ENCODE peak calls at places on chromosomes 12 and 14, in six cellular contexts. K, A, F, V, N and M are unnamed samples.

GRCh38 chr14:96039633-96040311 is 610 bp downstream of the C14orf132 start:
- DNase-seq in K (no peak), A (peak), F (no peak), V (peak), N (no peak), M (no peak)

GRCh38 chr14:74302160-74302628 is 540 bp downstream of the ABCD4 start:
- DNase-seq in K (no peak), A (peak), F (no peak), V (peak), N (no peak), M (peak)

GRCh38 chr12:115412821-115413220 is 728.8 kb upstream of the TBX3 start:
- DNase-seq in K (no peak), A (no peak), F (no peak), V (peak), N (no peak), M (no peak)

GRCh38 chr14:55942826-55943225 is 175.4 kb upstream of the PELI2 start:
- DNase-seq in K (no peak), A (no peak), F (no peak), V (no peak), N (no peak), M (no peak)

GRCh38 chr12:23025372-23026021 is 400.5 kb downstream of the ETNK1 start:
- DNase-seq in K (no peak), A (no peak), F (no peak), V (no peak), N (no peak), M (no peak)

GRCh38 chr14:80621701-80622100 is 319.8 kb downstream of the CEP128 start:
- DNase-seq in K (no peak), A (no peak), F (no peak), V (peak), N (peak), M (peak)

GRCh38 chr14:87863047-87863446 is 129.9 kb downstream of the GALC start:
- DNase-seq in K (no peak), A (no peak), F (no peak), V (no peak), N (no peak), M (no peak)

GRCh38 chr12:22529281-22530060 is 14.9 kb downstream of the C2CD5 start:
- DNase-seq in K (no peak), A (peak), F (no peak), V (peak), N (no peak), M (peak)

GRCh38 chr12:80807640-80808288 is 91.1 kb downstream of the MYF5 start:
- DNase-seq in K (no peak), A (no peak), F (no peak), V (no peak), N (no peak), M (no peak)

GRCh38 chr14:59275668-59276067 is 87.2 kb downstream of the DAAM1 start:
- DNase-seq in K (no peak), A (peak), F (no peak), V (peak), N (peak), M (peak)

GRCh38 chr12:106179086-106179485 is 40.3 kb upstream of the NUAK1 start:
- DNase-seq in K (no peak), A (peak), F (no peak), V (no peak), N (no peak), M (no peak)

GRCh38 chr12:3752096-3752709 is 706 bp downstream of the CRACR2A start:
- DNase-seq in K (no peak), A (no peak), F (peak), V (peak), N (peak), M (peak)

GRCh38 chr12:28127455-28127854 is 62.8 kb upstream of the CCDC91 start:
- DNase-seq in K (no peak), A (no peak), F (no peak), V (no peak), N (no peak), M (peak)

GRCh38 chr14:105412768-105413541 is 6.7 kb upstream of the MTA1 start:
- DNase-seq in K (no peak), A (no peak), F (no peak), V (no peak), N (no peak), M (no peak)

GRCh38 chr14:23339506-23340268 is 13.0 kb downstream of the SLC22A17 start:
- DNase-seq in K (no peak), A (no peak), F (no peak), V (no peak), N (peak), M (no peak)

GRCh38 chr12:96502477-96502876 is 13.1 kb downstream of the CFAP54 start:
- DNase-seq in K (no peak), A (no peak), F (no peak), V (no peak), N (no peak), M (no peak)

GRCh38 chr14:38618514-38618913 is 362.6 kb upstream of the CLEC14A start:
- DNase-seq in K (no peak), A (peak), F (no peak), V (no peak), N (no peak), M (no peak)

GRCh38 chr12:93174048-93174447 is 203.7 kb upstream of the NUDT4 start:
- DNase-seq in K (no peak), A (no peak), F (no peak), V (peak), N (no peak), M (peak)

GRCh38 chr14:99749763-99750715 is 43.2 kb upstream of the EML1 start:
- DNase-seq in K (no peak), A (no peak), F (no peak), V (no peak), N (no peak), M (no peak)

GRCh38 chr14:94016446-94016976 is 9.6 kb upstream of the OTUB2 start:
- DNase-seq in K (no peak), A (no peak), F (no peak), V (no peak), N (no peak), M (no peak)

GRCh38 chr14:23154876-23155587 is 28.4 kb downstream of the SLC7A8 start:
- DNase-seq in K (peak), A (peak), F (no peak), V (peak), N (no peak), M (peak)

GRCh38 chr12:3155710-3156386 is 78.7 kb downstream of the TSPAN9 start:
- DNase-seq in K (no peak), A (no peak), F (peak), V (no peak), N (no peak), M (no peak)

GRCh38 chr14:64363265-64363840 is 24.8 kb upstream of the MTHFD1 start:
- DNase-seq in K (no peak), A (no peak), F (no peak), V (peak), N (no peak), M (peak)

GRCh38 chr12:103560604-103561101 is 26.4 kb upstream of the STAB2 start:
- DNase-seq in K (no peak), A (no peak), F (no peak), V (peak), N (peak), M (peak)

GRCh38 chr12:124015791-124016510 is 42.9 kb downstream of the ZNF664 start:
- DNase-seq in K (no peak), A (no peak), F (no peak), V (no peak), N (no peak), M (no peak)

GRCh38 chr14:75042040-75042439 is 9.2 kb downstream of the MLH3 start:
- DNase-seq in K (no peak), A (peak), F (no peak), V (peak), N (no peak), M (no peak)

GRCh38 chr12:54169036-54169435 is 19.7 kb downstream of the SMUG1 start:
- DNase-seq in K (no peak), A (no peak), F (no peak), V (no peak), N (no peak), M (no peak)

GRCh38 chr12:54175130-54175963 is 13.4 kb downstream of the SMUG1 start:
- DNase-seq in K (no peak), A (no peak), F (no peak), V (no peak), N (no peak), M (no peak)

GRCh38 chr12:54172102-54172630 is 16.6 kb downstream of the SMUG1 start:
- DNase-seq in K (no peak), A (no peak), F (no peak), V (no peak), N (no peak), M (no peak)

GRCh38 chr12:54173066-54173726 is 15.6 kb downstream of the SMUG1 start:
- DNase-seq in K (no peak), A (peak), F (no peak), V (peak), N (no peak), M (peak)

DNA sequence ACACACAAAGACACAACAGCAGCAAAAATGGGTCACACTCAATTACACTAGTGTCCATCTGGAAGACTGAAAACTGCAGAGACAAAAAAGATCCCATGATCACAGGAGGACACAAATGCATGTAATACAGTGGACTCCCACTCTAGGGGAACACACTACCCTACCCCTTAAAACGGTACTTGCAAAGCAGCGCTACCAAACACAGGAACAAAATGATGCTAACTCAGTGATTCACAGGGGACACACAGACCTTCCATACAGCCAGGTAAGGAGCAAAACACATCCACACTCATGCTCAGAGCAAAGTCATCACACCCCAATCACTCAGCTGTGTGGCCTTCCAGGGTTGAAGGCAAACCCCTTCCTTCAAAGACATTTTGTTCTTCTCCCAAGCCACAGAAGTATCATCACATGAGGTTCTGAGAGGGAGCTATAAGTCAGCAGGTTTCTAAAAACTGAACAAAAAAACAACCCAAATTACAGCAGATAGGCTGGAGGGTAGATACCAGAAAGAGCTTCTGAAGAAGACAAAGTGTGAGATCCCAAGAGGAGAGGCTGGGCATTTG is 14.8 kb downstream of the SMUG1 start:
- DNase-seq in K (no peak), A (no peak), F (no peak), V (no peak), N (no peak), M (no peak)
- H3K4me3 ChIP-seq in K (no peak), A (peak), F (no peak), V (no peak), N (no peak), M (no peak)

GRCh38 chr12:24929953-24930352 is 18.9 kb downstream of the BCAT1 start:
- DNase-seq in K (no peak), A (peak), F (no peak), V (no peak), N (no peak), M (no peak)
- TF ChIP-seq CTCF in K (no peak), A (no peak), F (no peak), V (no peak), N (no peak), M (no peak)

GRCh38 chr14:42028607-42029006 is 421.9 kb downstream of the LRFN5 start:
- DNase-seq in K (no peak), A (no peak), F (no peak), V (no peak), N (no peak), M (no peak)

GRCh38 chr14:42023452-42023851 is 416.8 kb downstream of the LRFN5 start:
- DNase-seq in K (no peak), A (no peak), F (no peak), V (no peak), N (no peak), M (no peak)

GRCh38 chr14:42027271-42027670 is 420.6 kb downstream of the LRFN5 start:
- DNase-seq in K (no peak), A (peak), F (no peak), V (no peak), N (no peak), M (no peak)
- H3K4me3 ChIP-seq in K (no peak), A (no peak), F (no peak), V (no peak), N (no peak), M (no peak)

GRCh38 chr12:119258149-119258548 is 76.4 kb upstream of the CCDC60 start:
- DNase-seq in K (no peak), A (no peak), F (no peak), V (no peak), N (no peak), M (no peak)

GRCh38 chr12:119262388-119262787 is 72.1 kb upstream of the CCDC60 start:
- DNase-seq in K (no peak), A (no peak), F (no peak), V (no peak), N (no peak), M (no peak)

GRCh38 chr12:119259483-119259882 is 75.0 kb upstream of the CCDC60 start:
- DNase-seq in K (no peak), A (no peak), F (no peak), V (no peak), N (no peak), M (no peak)
- TF ChIP-seq CTCF in K (no peak), A (no peak), F (no peak), V (no peak), N (no peak), M (no peak)